ENCODE peak calls at places on chromosomes 12 and 14, in ten cellular contexts. P, L, Z, N, K, B, A, H, C and R are unnamed samples.

GRCh38 chr14:20855652-20856291 is 35.4 kb upstream of the RNASE3 start:
- DNase-seq in P (peak; percentile 61), L (peak; percentile 19), Z (peak; percentile 27), N (peak; percentile 47), K (no peak), B (peak; percentile 57), A (no peak), H (peak; percentile 65), C (peak; percentile 78), R (peak; percentile 40)

GRCh38 chr14:94098359-94098758 is 12.2 kb upstream of the IFI27 start:
- DNase-seq in P (no peak), L (no peak), Z (no peak), N (no peak), K (no peak), B (no peak), A (no peak), H (no peak), C (peak; percentile 72), R (no peak)

GRCh38 chr14:51321036-51321435 is 81.0 kb downstream of the TMX1 start:
- DNase-seq in P (no peak), L (no peak), Z (no peak), N (no peak), K (no peak), B (no peak), A (no peak), H (no peak), C (no peak), R (no peak)

GRCh38 chr14:67409461-67409860 is 2.5 kb downstream of the PLEK2 start:
- DNase-seq in P (peak; percentile 33), L (no peak), Z (no peak), N (no peak), K (no peak), B (no peak), A (no peak), H (no peak), C (no peak), R (no peak)

GRCh38 chr14:101460521-101460920 is 100.8 kb upstream of the DIO3 start:
- DNase-seq in P (no peak), L (no peak), Z (no peak), N (no peak), K (no peak), B (no peak), A (peak; percentile 7), H (peak; percentile 8), C (no peak), R (no peak)

GRCh38 chr12:69438539-69438938 is 31.6 kb upstream of the FRS2 start:
- DNase-seq in P (no peak), L (no peak), Z (no peak), N (no peak), K (no peak), B (no peak), A (no peak), H (no peak), C (no peak), R (no peak)

GRCh38 chr14:57212919-57213318 is 55.8 kb downstream of the EXOC5 start:
- DNase-seq in P (no peak), L (no peak), Z (no peak), N (peak; percentile 30), K (no peak), B (no peak), A (no peak), H (no peak), C (no peak), R (no peak)

GRCh38 chr12:116360579-116361403 is 83.3 kb upstream of the MED13L start:
- DNase-seq in P (no peak), L (no peak), Z (no peak), N (no peak), K (no peak), B (no peak), A (no peak), H (no peak), C (no peak), R (no peak)

GRCh38 chr12:108175310-108175709 is 46.2 kb downstream of the WSCD2 start:
- DNase-seq in P (no peak), L (no peak), Z (no peak), N (no peak), K (no peak), B (no peak), A (no peak), H (no peak), C (no peak), R (no peak)

GRCh38 chr14:74492413-74493342 is at the start of gene NPC2:
- DNase-seq in P (no peak), L (no peak), Z (peak; percentile 16), N (no peak), K (no peak), B (no peak), A (no peak), H (no peak), C (peak; percentile 47), R (no peak)

GRCh38 chr12:32302218-32302826 is 97.0 kb upstream of the FGD4 start:
- DNase-seq in P (no peak), L (no peak), Z (peak; percentile 11), N (peak; percentile 8), K (no peak), B (no peak), A (no peak), H (no peak), C (peak; percentile 45), R (no peak)

GRCh38 chr14:104102282-104102914 is 16.9 kb downstream of the ASPG start:
- DNase-seq in P (no peak), L (peak; percentile 9), Z (no peak), N (no peak), K (no peak), B (no peak), A (peak; percentile 32), H (no peak), C (no peak), R (no peak)

GRCh38 chr14:30779210-30779609 is 95.1 kb upstream of the COCH start:
- DNase-seq in P (no peak), L (no peak), Z (no peak), N (no peak), K (no peak), B (no peak), A (no peak), H (no peak), C (peak; percentile 38), R (no peak)

GRCh38 chr14:23351681-23352505 is 794 bp downstream of the SLC22A17 start:
- DNase-seq in P (no peak), L (no peak), Z (no peak), N (no peak), K (no peak), B (no peak), A (no peak), H (no peak), C (peak; percentile 34), R (no peak)

GRCh38 chr12:15662303-15662980 is 126.7 kb downstream of the EPS8 start:
- DNase-seq in P (no peak), L (no peak), Z (no peak), N (no peak), K (no peak), B (no peak), A (no peak), H (no peak), C (peak; percentile 94), R (no peak)

GRCh38 chr12:67986632-67987031 is 2.6 kb upstream of the IFNG-AS1 start:
- DNase-seq in P (no peak), L (no peak), Z (no peak), N (no peak), K (no peak), B (no peak), A (no peak), H (no peak), C (no peak), R (no peak)

GRCh38 chr12:67989184-67989965 is at the start of gene IFNG-AS1:
- DNase-seq in P (no peak), L (no peak), Z (peak; percentile 9), N (no peak), K (no peak), B (no peak), A (no peak), H (no peak), C (no peak), R (no peak)

GRCh38 chr12:67993143-67993542 is 3.9 kb downstream of the IFNG-AS1 start:
- DNase-seq in P (no peak), L (no peak), Z (no peak), N (no peak), K (no peak), B (no peak), A (no peak), H (no peak), C (no peak), R (no peak)

GRCh38 chr12:67991158-67991557 is 1.9 kb downstream of the IFNG-AS1 start:
- DNase-seq in P (no peak), L (no peak), Z (no peak), N (no peak), K (no peak), B (no peak), A (no peak), H (no peak), C (no peak), R (no peak)

GRCh38 chr12:67988600-67988999 is 647 bp upstream of the IFNG-AS1 start:
- DNase-seq in P (no peak), L (no peak), Z (no peak), N (no peak), K (no peak), B (no peak), A (no peak), H (no peak), C (no peak), R (no peak)
- H3K4me1 ChIP-seq in P (no peaks in the 10 kb centered on the region), L (no peaks in the 10 kb centered on the region), Z (peaks cover 22% of the 10 kb centered on the region), N (no peaks in the 10 kb centered on the region), K (peaks cover 3% of the 10 kb centered on the region), B (no peaks in the 10 kb centered on the region), A (no peaks in the 10 kb centered on the region), H (no peaks in the 10 kb centered on the region), C (no peaks in the 10 kb centered on the region), R (no peaks in the 10 kb centered on the region)

GRCh38 chr12:53192531-53193021 is 11.9 kb upstream of the CSAD start:
- DNase-seq in P (no peak), L (no peak), Z (no peak), N (no peak), K (no peak), B (no peak), A (no peak), H (no peak), C (no peak), R (no peak)
- H3K36me3 ChIP-seq in P (peaks cover 1% of the 10 kb centered on the region), L (peaks cover 14% of the 10 kb centered on the region), Z (peaks cover 92% of the 10 kb centered on the region), N (peaks cover 17% of the 10 kb centered on the region), K (peaks cover 2% of the 10 kb centered on the region), B (peaks cover 14% of the 10 kb centered on the region), A (no peaks in the 10 kb centered on the region), H (no peaks in the 10 kb centered on the region), C (peaks cover 4% of the 10 kb centered on the region), R (peaks cover 11% of the 10 kb centered on the region)

DNA sequence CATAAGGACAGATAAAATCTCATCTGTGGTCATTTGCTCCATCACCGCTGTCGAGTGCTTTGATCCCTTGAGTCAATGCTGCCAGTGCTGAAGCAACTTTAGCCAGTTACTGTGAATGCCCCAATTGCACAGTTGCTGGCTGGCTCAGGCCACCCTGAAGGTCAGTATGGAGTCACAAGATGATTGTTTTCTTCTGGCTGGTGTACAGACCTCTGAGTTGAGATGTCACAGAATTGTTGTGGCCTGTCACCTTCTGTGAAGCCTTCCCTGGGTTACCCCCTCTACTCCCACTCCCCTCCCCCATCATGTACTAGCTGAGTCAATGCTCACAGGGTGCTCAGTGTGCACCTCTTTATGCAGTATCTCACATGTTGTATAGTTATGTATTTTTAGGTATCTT is 92.9 kb downstream of the PELI2 start:
- DNase-seq in P (no peak), L (no peak), Z (no peak), N (no peak), K (no peak), B (no peak), A (no peak), H (no peak), C (no peak), R (no peak)
- H3K4me3 ChIP-seq in P (no peak overlapping the region), L (no peak overlapping the region), Z (no peak overlapping the region), N (no peak overlapping the region), K (no peak overlapping the region), B (no peak overlapping the region), A (no peak overlapping the region), H (no peak overlapping the region), C (no peak overlapping the region), R (no peak overlapping the region)

GRCh38 chr12:57103856-57104255 is 7.3 kb downstream of the STAT6 start:
- DNase-seq in P (no peak), L (no peak), Z (no peak), N (peak; percentile 27), K (no peak), B (no peak), A (no peak), H (no peak), C (no peak), R (no peak)
- H3K4me1 ChIP-seq in P (no peaks in the 10 kb centered on the region), L (peaks cover 25% of the 10 kb centered on the region), Z (peaks cover 14% of the 10 kb centered on the region), N (peaks cover 8% of the 10 kb centered on the region), K (no peaks in the 10 kb centered on the region), B (peaks cover 5% of the 10 kb centered on the region), A (no peaks in the 10 kb centered on the region), H (peaks cover 48% of the 10 kb centered on the region), C (peaks cover 18% of the 10 kb centered on the region), R (no peaks in the 10 kb centered on the region)